ENCODE peak calls at places on chromosome X, in seven cellular contexts. X is fibroblast of the aortic adventitia, Q is A673, Y is tibial nerve, A is heart left ventricle, G is HL-60, S is GM23248. B is an unnamed sample.

GRCh38 chrX:15299945-15300851 is 15.2 kb downstream of the ASB11 start:
- DNase-seq in X (peak; percentile 56), Q (peak; percentile 65), Y (no peak), A (no peak), G (no peak), S (peak; percentile 38), B (peak; percentile 8)

GRCh38 chrX:3129256-3129655 is 88.0 kb downstream of the ARSF start:
- DNase-seq in X (peak; percentile 46), Q (no peak), Y (no peak), A (no peak), G (no peak), S (no peak), B (peak; percentile 4)

GRCh38 chrX:11786862-11787261 is 28.8 kb downstream of the MSL3 start:
- DNase-seq in X (no peak), Q (no peak), Y (no peak), A (no peak), G (no peak), S (no peak), B (peak; percentile 42)

GRCh38 chrX:114964374-114964773 is 53.0 kb downstream of the IL13RA2 start:
- DNase-seq in X (peak; percentile 47), Q (no peak), Y (no peak), A (no peak), G (no peak), S (no peak), B (no peak)

GRCh38 chrX:24799565-24799964 is 105.8 kb downstream of the POLA1 start:
- DNase-seq in X (no peak), Q (peak; percentile 22), Y (no peak), A (no peak), G (no peak), S (no peak), B (no peak)

GRCh38 chrX:40087574-40088298 is 10.0 kb downstream of the BCOR start:
- DNase-seq in X (no peak), Q (no peak), Y (no peak), A (no peak), G (no peak), S (no peak), B (no peak)

GRCh38 chrX:101452051-101452450 is 33.2 kb upstream of the ARMCX4 start:
- DNase-seq in X (no peak), Q (no peak), Y (no peak), A (no peak), G (no peak), S (no peak), B (no peak)

GRCh38 chrX:54824195-54824594 is 16.6 kb downstream of the MAGED2 start:
- DNase-seq in X (no peak), Q (no peak), Y (no peak), A (no peak), G (no peak), S (no peak), B (no peak)

GRCh38 chrX:1334854-1335253 is 1.7 kb upstream of the IL3RA start:
- DNase-seq in X (no peak), Q (no peak), Y (no peak), A (no peak), G (no peak), S (no peak), B (peak; percentile 14)

GRCh38 chrX:42673411-42673810 is 104.6 kb downstream of the PPP1R2C start:
- DNase-seq in X (peak; percentile 37), Q (no peak), Y (no peak), A (no peak), G (no peak), S (no peak), B (no peak)

GRCh38 chrX:126237524-126237923 is 71.4 kb upstream of the DCAF12L2 start:
- DNase-seq in X (no peak), Q (no peak), Y (no peak), A (no peak), G (no peak), S (no peak), B (no peak)

GRCh38 chrX:11193035-11193469 is 81.9 kb downstream of the HCCS start:
- DNase-seq in X (peak; percentile 47), Q (peak; percentile 21), Y (no peak), A (no peak), G (no peak), S (peak; percentile 17), B (peak; percentile 38)

GRCh38 chrX:72381439-72382198 is 75.9 kb upstream of the CITED1 start:
- DNase-seq in X (peak; percentile 27), Q (no peak), Y (no peak), A (no peak), G (peak; percentile 61), S (no peak), B (no peak)

GRCh38 chrX:29257516-29257915 is 670.3 kb downstream of the IL1RAPL1 start:
- DNase-seq in X (peak; percentile 79), Q (peak; percentile 72), Y (no peak), A (no peak), G (no peak), S (no peak), B (no peak)

GRCh38 chrX:103918050-103918449 is 44.4 kb upstream of the TMSB15B start:
- DNase-seq in X (peak; percentile 60), Q (peak; percentile 81), Y (peak; percentile 5), A (peak; percentile 31), G (no peak), S (peak; percentile 73), B (peak; percentile 41)

GRCh38 chrX:38799995-38800394 is 1.3 kb upstream of the MID1IP1 start:
- DNase-seq in X (no peak), Q (no peak), Y (no peak), A (peak; percentile 24), G (peak; percentile 36), S (no peak), B (no peak)

GRCh38 chrX:71895607-71896006 is 15.0 kb upstream of the NHSL2 start:
- DNase-seq in X (no peak), Q (no peak), Y (no peak), A (no peak), G (no peak), S (no peak), B (no peak)

GRCh38 chrX:69232945-69233344 is 67.7 kb upstream of the PJA1 start:
- DNase-seq in X (no peak), Q (peak; percentile 88), Y (no peak), A (no peak), G (no peak), S (peak; percentile 6), B (peak; percentile 61)

GRCh38 chrX:78092296-78092695 is 11.8 kb upstream of the PGK1 start:
- DNase-seq in X (peak; percentile 73), Q (peak; percentile 18), Y (no peak), A (no peak), G (no peak), S (peak; percentile 24), B (peak; percentile 82)

GRCh38 chrX:68672581-68673318 is 25.3 kb downstream of the STARD8 start:
- DNase-seq in X (no peak), Q (no peak), Y (peak; percentile 53), A (peak; percentile 27), G (no peak), S (no peak), B (no peak)

GRCh38 chrX:74242050-74242449 is 61.9 kb upstream of the ZCCHC13 start:
- DNase-seq in X (peak; percentile 63), Q (no peak), Y (no peak), A (no peak), G (no peak), S (peak; percentile 29), B (peak; percentile 10)

GRCh38 chrX:53284684-53285447 is 3.5 kb upstream of the IQSEC2 start:
- DNase-seq in X (peak; percentile 44), Q (peak; percentile 72), Y (peak; percentile 38), A (peak; percentile 51), G (peak; percentile 46), S (peak; percentile 61), B (peak; percentile 37)

GRCh38 chrX:38166478-38167083 is 54.1 kb downstream of the SRPX start:
- DNase-seq in X (peak; percentile 56), Q (peak; percentile 54), Y (peak; percentile 54), A (no peak), G (peak; percentile 21), S (peak; percentile 45), B (peak; percentile 38)

DNA sequence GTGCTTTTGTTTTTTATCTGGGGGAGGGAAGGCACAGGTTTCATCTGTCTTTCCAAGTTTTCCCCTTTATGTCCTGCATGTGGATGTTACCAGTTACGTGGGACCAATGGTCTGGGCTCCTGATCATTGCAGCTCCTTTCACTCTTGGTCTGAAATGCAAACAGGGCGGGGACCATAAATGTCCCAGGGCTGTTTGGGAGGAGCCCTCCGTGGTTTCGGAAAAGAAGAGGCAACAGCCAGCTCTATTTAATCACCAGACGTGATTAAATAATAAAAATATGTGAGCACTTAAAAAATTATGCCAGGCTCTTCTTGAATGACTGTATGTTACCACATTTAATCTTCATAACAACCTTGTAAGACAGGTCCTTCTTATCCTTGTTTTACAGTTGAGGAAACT is 30.8 kb upstream of the C1GALT1C1 start:
- DNase-seq in X (peak; percentile 34), Q (no peak), Y (no peak), A (no peak), G (no peak), S (peak; percentile 70), B (peak; percentile 74)
- H3K4me3 ChIP-seq in X (no peak overlapping the region), Q (no peak overlapping the region), Y (no peak overlapping the region), A (no peak overlapping the region), G (no peak overlapping the region), S (peak overlapping the region; percentile 54), B (no peak overlapping the region)

GRCh38 chrX:139691843-139692505 is 16.0 kb downstream of the MCF2 start:
- DNase-seq in X (no peak), Q (no peak), Y (no peak), A (no peak), G (no peak), S (peak; percentile 13), B (peak; percentile 3)
- H3K4me3 ChIP-seq in X (peak overlapping the region; percentile 49), Q (peak overlapping the region; percentile 31), Y (peak overlapping the region; percentile 19), A (peak overlapping the region; percentile 44), G (no peak overlapping the region), S (peak overlapping the region; percentile 60), B (peak overlapping the region; percentile 32)

GRCh38 chrX:52261463-52262194 is 76.9 kb downstream of the MAGED4 start:
- DNase-seq in X (peak; percentile 92), Q (peak; percentile 96), Y (peak; percentile 87), A (peak; percentile 92), G (peak; percentile 89), S (peak; percentile 88), B (peak; percentile 85)

GRCh38 chrX:52262195-52262546 is 77.5 kb downstream of the MAGED4 start:
- DNase-seq in X (no peak), Q (peak; percentile 33), Y (peak; percentile 4), A (no peak), G (no peak), S (no peak), B (no peak)

GRCh38 chrX:52263417-52263816 is 78.7 kb downstream of the MAGED4 start:
- DNase-seq in X (no peak), Q (no peak), Y (no peak), A (no peak), G (no peak), S (no peak), B (no peak)

GRCh38 chrX:52265713-52266112 is 81.0 kb downstream of the MAGED4 start:
- DNase-seq in X (no peak), Q (no peak), Y (no peak), A (no peak), G (no peak), S (no peak), B (no peak)

DNA sequence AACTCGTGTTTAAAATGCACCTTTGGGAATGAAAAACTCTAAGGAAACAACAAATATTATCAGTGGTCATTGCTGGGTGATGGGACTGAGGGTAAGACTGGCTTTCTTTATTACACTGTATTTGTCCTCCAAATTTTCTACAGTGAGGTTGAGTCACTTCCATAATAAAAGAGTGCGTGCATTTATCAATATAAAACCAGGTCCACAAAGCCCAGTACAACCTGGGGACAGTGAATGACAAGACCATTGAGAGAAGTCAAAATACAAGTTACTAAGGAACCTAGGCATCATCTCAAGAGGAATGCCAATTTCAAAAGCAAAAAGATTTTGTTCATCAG is 76.4 kb downstream of the MAGED4 start:
- DNase-seq in X (no peak), Q (no peak), Y (no peak), A (no peak), G (no peak), S (no peak), B (no peak)
- H3K4me3 ChIP-seq in X (peak overlapping the region; percentile 87), Q (peak overlapping the region; percentile 61), Y (no peak overlapping the region), A (peak overlapping the region; percentile 55), G (no peak overlapping the region), S (peak overlapping the region; percentile 94), B (peak overlapping the region; percentile 58)

GRCh38 chrX:17635231-17635630 is 102.1 kb upstream of the SCML1 start:
- DNase-seq in X (no peak), Q (peak; percentile 59), Y (no peak), A (no peak), G (no peak), S (no peak), B (no peak)
- H3K4me3 ChIP-seq in X (no peak overlapping the region), Q (no peak overlapping the region), Y (no peak overlapping the region), A (no peak overlapping the region), G (no peak overlapping the region), S (no peak overlapping the region), B (no peak overlapping the region)